ENCODE peak calls at places on chromosomes 2 and 18, in five cellular contexts. P is HFFc6, A is epithelial cell of proximal tubule, N is tibial artery, I is nephron progenitor cell. E is an unnamed sample.

GRCh38 chr2:53777134-53777533 is 9.5 kb downstream of the CHAC2 start:
- DNase-seq in A (no peak), P (no peak), I (no peak), N (no peak), E (no peak)

GRCh38 chr2:86790828-86791561 is at the start of gene CD8A:
- DNase-seq in I (peak), P (no peak), N (no peak), A (no peak), E (no peak)

GRCh38 chr2:107259411-107260195 is 373.6 kb upstream of the ST6GAL2 start:
- DNase-seq in P (no peak), I (peak), A (no peak), N (no peak), E (no peak)

GRCh38 chr2:60460577-60461420 is 92.7 kb downstream of the BCL11A start:
- DNase-seq in A (no peak), I (no peak), N (no peak), P (no peak), E (no peak)

GRCh38 chr18:58117685-58118403 is 73.8 kb downstream of the NEDD4L start:
- DNase-seq in A (peak), P (peak), I (no peak), N (no peak), E (peak)

GRCh38 chr2:23705771-23706612 is 220.9 kb downstream of the ATAD2B start:
- DNase-seq in A (no peak), N (peak), P (no peak), I (no peak), E (no peak)

GRCh38 chr2:121626777-121627524 is 22.3 kb downstream of the CLASP1 start:
- DNase-seq in A (peak), I (no peak), N (peak), P (no peak), E (no peak)

GRCh38 chr2:8191427-8191826 is 490.4 kb upstream of the ID2 start:
- DNase-seq in P (no peak), A (no peak), N (no peak), I (no peak), E (no peak)

GRCh38 chr2:100276716-100277115 is 45.6 kb downstream of the LONRF2 start:
- DNase-seq in I (no peak), P (no peak), A (no peak), N (no peak), E (no peak)

GRCh38 chr2:12293868-12294267 is 422.9 kb upstream of the TRIB2 start:
- DNase-seq in I (no peak), A (no peak), P (no peak), N (no peak), E (no peak)

GRCh38 chr2:221997100-221997499 is 301.7 kb downstream of the PAX3 start:
- DNase-seq in N (no peak), A (peak), I (no peak), P (peak), E (peak)

GRCh38 chr18:12492907-12493306 is 85.2 kb downstream of the PRELID3A start:
- DNase-seq in N (no peak), I (no peak), P (no peak), A (no peak), E (no peak)

GRCh38 chr2:240993446-240994160 is 4.8 kb upstream of the SNED1 start:
- DNase-seq in A (no peak), N (peak), P (no peak), I (no peak), E (no peak)

GRCh38 chr2:64457518-64457917 is 3.6 kb downstream of the LGALSL start:
- DNase-seq in I (no peak), N (no peak), P (no peak), A (no peak), E (no peak)

GRCh38 chr2:155815851-155816250 is 516.7 kb downstream of the NR4A2 start:
- DNase-seq in N (no peak), A (no peak), P (no peak), I (peak), E (no peak)

GRCh38 chr2:88737385-88737784 is 45.9 kb downstream of the RPIA start:
- DNase-seq in I (no peak), P (peak), N (no peak), A (no peak), E (no peak)

DNA sequence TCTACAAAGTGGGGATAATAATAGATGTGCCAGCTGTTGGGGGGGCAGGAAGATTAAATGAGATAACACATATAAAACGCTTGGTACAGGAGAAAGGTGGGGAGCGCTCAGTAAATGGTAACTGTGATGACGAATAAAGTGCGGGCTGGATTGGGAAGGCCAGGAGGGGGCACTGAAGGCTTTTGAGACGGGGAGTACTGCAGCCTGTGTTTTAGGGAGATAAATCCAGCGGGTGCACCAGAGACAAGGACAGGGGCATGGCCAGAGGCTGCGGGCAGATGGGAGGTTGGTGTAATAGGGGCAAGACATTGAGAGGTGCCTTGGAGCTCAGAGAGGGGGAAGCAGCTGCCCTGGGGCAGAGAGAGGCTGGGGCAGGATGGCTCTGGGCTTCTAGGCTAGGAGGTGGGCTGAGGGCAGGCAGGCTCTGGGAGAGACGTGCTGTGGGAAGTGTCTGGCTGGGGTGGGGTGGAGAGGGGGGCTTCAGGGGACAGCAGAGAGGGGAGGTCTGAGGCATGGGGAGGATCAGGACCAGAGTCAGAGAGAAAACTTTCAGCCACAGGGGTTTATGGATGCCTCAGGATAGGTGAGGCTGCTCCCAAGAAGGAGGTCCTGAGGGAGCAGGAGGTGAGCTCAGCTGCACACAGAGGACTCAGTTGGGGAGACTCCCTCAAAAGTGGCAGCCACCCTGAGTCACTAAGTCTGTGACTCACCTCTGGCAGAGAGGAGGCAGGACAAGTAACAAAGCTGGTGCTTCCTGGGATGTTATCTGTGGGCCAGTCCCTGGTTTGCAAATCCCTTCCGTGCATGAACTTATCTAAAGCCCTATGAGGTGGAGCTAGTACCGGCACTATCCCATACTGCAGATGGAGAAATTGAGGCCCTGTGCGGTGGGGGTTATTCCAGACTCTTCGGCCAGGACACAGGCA is 18.9 kb downstream of the TEX44 start:
- DNase-seq in P (peak), I (no peak), N (peak), A (peak), E (peak)
- TF ChIP-seq CTCF in P (no peak), I (no peak), N (peak), A (no peak), E (peak)

GRCh38 chr2:102081600-102081999 is 60.9 kb upstream of the IL1R1 start:
- DNase-seq in A (no peak), N (no peak), P (no peak), I (no peak), E (no peak)
- TF ChIP-seq CTCF in A (no peak), N (no peak), P (no peak), I (no peak), E (no peak)

DNA sequence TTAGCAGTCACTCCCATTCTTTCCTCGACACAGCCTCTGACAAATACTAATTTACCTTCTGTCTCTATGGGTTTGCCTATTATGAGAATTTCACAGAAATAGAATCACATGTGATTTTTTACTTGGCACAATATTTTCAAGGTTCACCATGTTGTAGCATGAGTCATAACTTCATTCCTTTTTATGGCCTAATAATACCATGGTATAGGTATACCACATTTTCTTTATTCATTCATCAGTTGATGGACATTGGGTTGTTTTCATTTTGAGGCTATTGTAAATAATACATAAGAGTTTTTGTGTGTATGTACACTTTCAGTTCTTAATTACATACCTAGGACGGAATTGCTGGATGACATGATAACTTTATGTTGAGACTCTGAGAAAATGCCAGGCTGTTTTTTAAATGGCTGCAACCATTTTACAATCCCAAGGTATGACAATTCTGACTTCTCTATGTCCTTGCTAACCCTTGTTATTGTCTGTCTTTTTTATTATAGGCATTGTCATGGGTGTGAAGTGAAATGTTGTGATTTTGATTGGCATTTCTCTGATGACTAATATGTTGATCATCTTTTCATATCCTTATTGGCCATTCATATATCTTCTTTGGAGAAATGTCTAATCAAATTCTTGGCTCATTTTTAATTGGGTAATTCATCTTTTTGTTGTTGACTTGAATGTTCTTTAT is 87.9 kb downstream of the IRS1 start:
- DNase-seq in I (no peak), N (no peak), P (no peak), A (no peak), E (no peak)
- TF ChIP-seq CTCF in I (no peak), N (no peak), P (no peak), A (no peak), E (no peak)

GRCh38 chr2:215691346-215691745 is 255.5 kb upstream of the FN1 start:
- DNase-seq in A (no peak), N (no peak), I (no peak), P (no peak), E (no peak)
- TF ChIP-seq CTCF in A (no peak), N (no peak), I (no peak), P (no peak), E (no peak)

GRCh38 chr2:225670111-225670974 is 270.8 kb downstream of the NYAP2 start:
- DNase-seq in I (no peak), A (no peak), N (no peak), P (peak), E (no peak)
- TF ChIP-seq CTCF in I (peak), A (peak), N (peak), P (peak), E (peak)

DNA sequence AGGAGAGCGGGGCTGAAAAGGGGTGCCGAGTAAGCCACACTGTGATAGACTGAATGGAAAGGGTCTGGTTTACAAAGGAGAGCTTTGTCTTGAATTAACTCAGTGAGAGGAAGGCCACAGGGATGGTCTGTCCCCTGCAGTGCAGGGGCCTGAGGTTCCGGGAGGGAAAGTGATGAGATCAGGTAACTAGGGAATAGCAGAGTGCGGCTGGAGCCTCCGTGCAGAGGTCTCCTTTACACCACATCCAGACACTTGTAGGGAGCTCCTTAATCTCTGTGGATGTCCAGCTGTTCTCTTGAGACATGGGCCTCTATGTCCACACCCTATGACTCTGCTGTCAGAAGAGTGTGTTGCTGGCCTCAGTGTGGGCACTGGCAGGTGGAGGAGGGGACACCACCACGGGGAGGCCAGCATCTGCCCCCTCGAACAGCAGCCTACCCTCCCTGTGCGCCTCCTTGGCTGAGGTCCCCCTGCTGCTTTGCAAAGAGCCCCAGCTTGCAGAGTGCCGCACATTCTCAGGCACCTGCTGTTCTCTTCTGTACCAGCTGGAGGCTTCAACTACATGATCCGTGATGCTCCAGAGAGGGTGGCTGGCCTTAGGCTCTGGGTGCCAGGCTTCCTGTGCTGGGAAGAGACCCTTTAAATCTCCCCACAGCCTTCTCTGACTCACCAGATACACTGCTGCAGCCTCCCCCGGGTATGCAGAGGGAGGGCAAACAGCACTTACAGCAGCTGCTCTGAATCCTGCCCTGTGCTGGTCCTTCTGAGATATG is 25.9 kb downstream of the ENOSF1 start:
- DNase-seq in N (no peak), I (no peak), A (no peak), P (no peak), E (no peak)
- TF ChIP-seq CTCF in N (no peak), I (no peak), A (no peak), P (no peak), E (no peak)